ENCODE peak calls at places on chromosomes 5 and 9, in ten cellular contexts. V, O, P, X, U, A, T, C, M and B are unnamed samples.

GRCh38 chr9:88387035-88387732 is 1.1 kb upstream of the SPIN1 start:
- DNase-seq in V (no peak), O (no peak), P (no peak), X (no peak), U (no peak), A (peak; percentile 65), T (peak; percentile 23), C (no peak), M (no peak), B (no peak)

GRCh38 chr5:76818844-76819831 is at the start of gene F2RL1:
- DNase-seq in V (peak; percentile 42), O (no peak), P (peak; percentile 32), X (peak; percentile 24), U (no peak), A (peak; percentile 76), T (peak; percentile 90), C (no peak), M (no peak), B (no peak)

GRCh38 chr9:105047652-105048031 is 119.7 kb upstream of the ABCA1 start:
- DNase-seq in V (no peak), O (no peak), P (no peak), X (no peak), U (no peak), A (no peak), T (no peak), C (no peak), M (no peak), B (no peak)

GRCh38 chr5:10856646-10857332 is 95.8 kb upstream of the DAP start:
- DNase-seq in V (peak; percentile 75), O (no peak), P (no peak), X (peak; percentile 7), U (peak; percentile 10), A (peak; percentile 85), T (no peak), C (peak; percentile 13), M (no peak), B (no peak)

GRCh38 chr5:89308606-89309040 is 425.6 kb upstream of the MEF2C start:
- DNase-seq in V (no peak), O (no peak), P (no peak), X (no peak), U (no peak), A (no peak), T (no peak), C (no peak), M (no peak), B (no peak)

GRCh38 chr9:34989946-34990635 is 546 bp downstream of the DNAJB5 start:
- DNase-seq in V (peak; percentile 67), O (no peak), P (peak; percentile 15), X (no peak), U (no peak), A (peak; percentile 42), T (no peak), C (no peak), M (no peak), B (no peak)

GRCh38 chr9:36218011-36218410 is 27.3 kb downstream of the CLTA start:
- DNase-seq in V (no peak), O (no peak), P (no peak), X (no peak), U (no peak), A (no peak), T (no peak), C (no peak), M (no peak), B (no peak)

GRCh38 chr9:137351781-137352501 is 49.9 kb upstream of the NRARP start:
- DNase-seq in V (no peak), O (no peak), P (no peak), X (no peak), U (no peak), A (no peak), T (no peak), C (no peak), M (no peak), B (no peak)

GRCh38 chr9:18122156-18122555 is 351.8 kb upstream of the ADAMTSL1 start:
- DNase-seq in V (no peak), O (no peak), P (no peak), X (no peak), U (no peak), A (peak; percentile 28), T (no peak), C (no peak), M (no peak), B (no peak)